ENCODE peak calls at places on chromosomes 11 and 22, in six cellular contexts. E is GM13977, S is kidney, F is mammary epithelial cell, O is AG09309, V is foreskin keratinocyte. Y is an unnamed sample.
A peak's percentile ranks its signal among the peaks of the same experiment; 100 is the strongest.

GRCh38 chr22:37675930-37676571 is 615 bp downstream of the LGALS1 start:
- DNase-seq in E (no peak), S (no peak), F (no peak), O (no peak), V (no peak), Y (peak; percentile 39)

GRCh38 chr11:9982796-9983579 is 311.0 kb downstream of the SBF2 start:
- DNase-seq in E (no peak), S (no peak), F (peak; percentile 43), O (no peak), V (peak; percentile 50), Y (no peak)

GRCh38 chr11:117668291-117668690 is 128.7 kb downstream of the DSCAML1 start:
- DNase-seq in E (no peak), S (no peak), F (no peak), O (no peak), V (no peak), Y (no peak)

GRCh38 chr22:47460870-47461269 is 698.4 kb downstream of the TBC1D22A start:
- DNase-seq in E (no peak), S (no peak), F (no peak), O (no peak), V (no peak), Y (no peak)

GRCh38 chr11:44190883-44191230 is 95.4 kb downstream of the EXT2 start:
- DNase-seq in E (no peak), S (no peak), F (no peak), O (no peak), V (peak; percentile 18), Y (no peak)

GRCh38 chr11:88301478-88302140 is 35.9 kb downstream of the CTSC start:
- DNase-seq in E (peak; percentile 16), S (no peak), F (no peak), O (peak; percentile 66), V (no peak), Y (peak; percentile 35)

GRCh38 chr22:35064664-35065063 is 1.3 kb upstream of the ISX start:
- DNase-seq in E (peak; percentile 57), S (no peak), F (peak; percentile 75), O (no peak), V (peak; percentile 36), Y (peak; percentile 57)

GRCh38 chr11:108115495-108116140 is 5.7 kb upstream of the ACAT1 start:
- DNase-seq in E (no peak), S (peak; percentile 90), F (peak; percentile 86), O (peak; percentile 55), V (peak; percentile 59), Y (no peak)

GRCh38 chr22:26707581-26707980 is 50.2 kb downstream of the MIAT start:
- DNase-seq in E (no peak), S (no peak), F (peak; percentile 65), O (no peak), V (peak; percentile 41), Y (no peak)

GRCh38 chr22:49850021-49850911 is 3.4 kb upstream of the ZBED4 start:
- DNase-seq in E (no peak), S (no peak), F (no peak), O (no peak), V (no peak), Y (no peak)

GRCh38 chr11:116207349-116207748 is 565.4 kb downstream of the BUD13 start:
- DNase-seq in E (no peak), S (no peak), F (no peak), O (no peak), V (no peak), Y (no peak)

GRCh38 chr11:59551651-59552521 is 40.5 kb downstream of the OR4D9 start:
- DNase-seq in E (no peak), S (no peak), F (peak; percentile 61), O (no peak), V (peak; percentile 79), Y (no peak)

GRCh38 chr22:20230777-20231420 is 37.2 kb downstream of the RTN4R start:
- DNase-seq in E (no peak), S (no peak), F (no peak), O (no peak), V (no peak), Y (no peak)

GRCh38 chr11:105910095-105910715 is 111.8 kb downstream of the MSANTD4 start:
- DNase-seq in E (no peak), S (no peak), F (peak; percentile 69), O (no peak), V (peak; percentile 62), Y (no peak)

GRCh38 chr11:120660024-120660565 is 148.5 kb downstream of the GRIK4 start:
- DNase-seq in E (peak; percentile 71), S (no peak), F (peak; percentile 42), O (no peak), V (peak; percentile 19), Y (peak; percentile 75)

GRCh38 chr22:37007666-37008065 is 11.6 kb downstream of the TST start:
- DNase-seq in E (no peak), S (peak; percentile 17), F (no peak), O (no peak), V (no peak), Y (no peak)

GRCh38 chr11:34727228-34727737 is 106.4 kb downstream of the EHF start:
- DNase-seq in E (no peak), S (no peak), F (no peak), O (no peak), V (no peak), Y (no peak)

GRCh38 chr11:118277312-118277711 is 13.2 kb upstream of the MPZL2 start:
- DNase-seq in E (no peak), S (no peak), F (peak; percentile 90), O (no peak), V (peak; percentile 91), Y (peak; percentile 34)

GRCh38 chr11:125148743-125149142 is 15.8 kb upstream of the PKNOX2 start:
- DNase-seq in E (no peak), S (no peak), F (no peak), O (no peak), V (no peak), Y (no peak)

GRCh38 chr11:85848556-85848955 is 6.6 kb upstream of the CCDC83 start:
- DNase-seq in E (no peak), S (no peak), F (no peak), O (no peak), V (no peak), Y (no peak)

GRCh38 chr11:46896719-46897406 is 21.5 kb downstream of the LRP4 start:
- DNase-seq in E (peak; percentile 72), S (no peak), F (peak; percentile 44), O (no peak), V (no peak), Y (peak; percentile 44)
- TF ChIP-seq CTCF in E (peak; percentile 35), S (no peak), F (peak; percentile 37), O (no peak), V (peak; percentile 62), Y (peak; percentile 9)

GRCh38 chr22:31753005-31753633 is 700 bp upstream of the DEPDC5 start:
- DNase-seq in E (peak; percentile 21), S (peak; percentile 78), F (no peak), O (no peak), V (no peak), Y (peak; percentile 30)
- TF ChIP-seq CTCF in E (no peak), S (no peak), F (no peak), O (no peak), V (peak; percentile 5), Y (no peak)

GRCh38 chr11:129289350-129290040 is 86.2 kb upstream of the BARX2 start:
- DNase-seq in E (no peak), S (no peak), F (no peak), O (no peak), V (no peak), Y (no peak)
- TF ChIP-seq CTCF in E (no peak), S (no peak), F (no peak), O (no peak), V (no peak), Y (no peak)

GRCh38 chr11:47980093-47980906 is at the start of gene PTPRJ:
- DNase-seq in E (peak; percentile 85), S (peak; percentile 89), F (peak; percentile 31), O (no peak), V (no peak), Y (peak; percentile 74)

GRCh38 chr11:47979378-47980092 is 824 bp upstream of the PTPRJ start:
- DNase-seq in E (no peak), S (peak; percentile 15), F (no peak), O (no peak), V (no peak), Y (no peak)

GRCh38 chr11:47981667-47982404 is 1.5 kb downstream of the PTPRJ start:
- DNase-seq in E (no peak), S (peak; percentile 64), F (no peak), O (no peak), V (no peak), Y (peak; percentile 32)

GRCh38 chr11:47983464-47984397 is 3.4 kb downstream of the PTPRJ start:
- DNase-seq in E (no peak), S (no peak), F (no peak), O (no peak), V (no peak), Y (no peak)

GRCh38 chr11:47980907-47981621 is 705 bp downstream of the PTPRJ start:
- DNase-seq in E (peak; percentile 75), S (peak; percentile 84), F (peak; percentile 32), O (no peak), V (no peak), Y (peak; percentile 59)
- TF ChIP-seq CTCF in E (peak; percentile 35), S (no peak), F (no peak), O (peak; percentile 7), V (peak; percentile 23), Y (peak; percentile 19)

DNA sequence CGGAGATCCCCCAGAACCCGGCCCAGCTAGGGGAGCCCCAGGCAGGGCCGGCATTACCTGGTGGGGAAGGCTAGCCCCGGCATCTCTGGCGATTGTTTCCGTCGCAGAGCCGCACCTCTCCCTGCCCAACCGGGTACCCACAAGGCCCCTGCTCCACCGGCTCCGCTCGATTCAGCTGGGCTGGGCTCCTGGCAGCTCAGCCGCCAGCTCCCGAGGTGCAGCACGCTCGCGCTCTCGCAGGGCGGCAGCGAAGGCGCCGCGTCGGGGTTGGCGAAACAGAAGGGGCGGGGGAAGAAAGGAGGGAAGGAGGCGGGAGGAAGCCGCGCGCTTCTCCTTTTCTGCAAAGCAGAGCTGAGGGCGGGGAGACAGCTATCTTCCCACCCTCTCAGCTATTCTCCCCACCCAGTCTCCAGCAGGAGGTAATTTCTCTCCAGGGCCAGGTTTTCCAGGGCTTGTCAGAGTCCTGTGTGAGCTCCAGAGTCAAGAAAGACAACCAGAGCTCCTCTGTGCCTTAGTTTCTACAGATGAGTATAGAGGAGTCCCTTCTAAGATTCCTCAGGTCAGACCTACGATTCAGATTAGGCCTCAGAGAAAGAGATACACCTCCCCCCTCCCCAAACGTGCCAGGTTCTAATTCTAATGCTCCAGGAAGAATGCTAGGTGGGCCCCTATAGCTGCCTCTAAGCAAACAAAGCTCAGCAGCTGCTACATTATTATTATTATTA is 62.0 kb downstream of the PAK1 start:
- DNase-seq in E (peak; percentile 75), S (peak; percentile 94), F (peak; percentile 92), O (peak; percentile 28), V (peak; percentile 81), Y (peak; percentile 83)
- TF ChIP-seq CTCF in E (peak; percentile 31), S (no peak), F (no peak), O (peak; percentile 7), V (peak; percentile 41), Y (peak; percentile 32)

DNA sequence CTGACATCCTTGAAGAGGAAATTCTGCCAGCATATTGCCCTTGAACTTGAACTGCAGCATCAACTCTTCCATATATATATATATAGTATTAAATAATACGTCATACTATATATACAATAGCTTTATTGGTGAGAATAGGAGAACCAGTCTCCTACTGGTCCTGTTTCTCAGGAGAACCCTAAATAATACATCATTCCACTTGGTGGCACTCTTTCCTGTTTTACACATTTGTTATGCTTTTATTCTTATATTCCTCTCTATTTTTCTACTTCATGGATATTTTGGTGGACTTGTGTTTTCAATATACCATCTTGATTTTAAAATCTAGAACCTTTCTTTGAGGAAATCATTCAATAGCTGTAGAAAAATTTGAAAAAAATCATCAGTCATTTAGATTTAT is 193.3 kb downstream of the TRPC6 start:
- DNase-seq in E (no peak), S (no peak), F (no peak), O (no peak), V (peak; percentile 9), Y (no peak)
- TF ChIP-seq CTCF in E (peak; percentile 6), S (no peak), F (peak; percentile 18), O (peak; percentile 31), V (peak; percentile 55), Y (no peak)

Y was measured in GM10248.